ENCODE peak calls at places on chromosome 11, in eight cellular contexts. F is A549, U is tibial nerve, N is K562, J is stomach, L is sigmoid colon, Y is transverse colon, O is upper lobe of left lung. T is an unnamed sample.

GRCh38 chr11:65776196-65776595 is 4.6 kb downstream of the AP5B1 start:
- DNase-seq in J (peak; percentile 29), O (peak; percentile 24), U (peak; percentile 5), Y (no peak), F (no peak), L (peak; percentile 63), N (no peak), T (no peak)

GRCh38 chr11:31943056-31943780 is 132.1 kb upstream of the PAX6 start:
- DNase-seq in N (no peak), O (no peak), J (no peak), U (no peak), F (no peak), L (no peak), Y (no peak), T (no peak)

GRCh38 chr11:1838077-1838425 is 730 bp upstream of the TNNI2 start:
- DNase-seq in L (no peak), U (no peak), N (no peak), Y (no peak), F (no peak), O (peak; percentile 83), J (no peak), T (no peak)

GRCh38 chr11:22192289-22192641 is 620 bp upstream of the ANO5 start:
- DNase-seq in L (no peak), F (peak; percentile 60), O (no peak), J (peak; percentile 25), N (peak; percentile 21), U (no peak), Y (peak; percentile 43), T (no peak)

GRCh38 chr11:78851883-78852586 is 277.4 kb upstream of the NARS2 start:
- DNase-seq in O (no peak), F (no peak), J (no peak), N (no peak), Y (peak; percentile 13), U (no peak), L (no peak), T (no peak)

GRCh38 chr11:129973068-129973467 is 29.6 kb downstream of the PRDM10 start:
- DNase-seq in N (no peak), J (no peak), Y (no peak), F (no peak), U (no peak), O (no peak), L (no peak), T (no peak)

GRCh38 chr11:72848846-72849466 is 34.7 kb downstream of the ATG16L2 start:
- DNase-seq in O (no peak), F (peak; percentile 50), L (no peak), U (peak; percentile 64), J (no peak), N (peak; percentile 58), Y (no peak), T (peak; percentile 37)

GRCh38 chr11:1235615-1236315 is 12.9 kb downstream of the MUC5B start:
- DNase-seq in N (no peak), L (peak; percentile 56), Y (peak; percentile 5), O (no peak), U (no peak), F (no peak), J (no peak), T (peak; percentile 6)

GRCh38 chr11:63939351-63939920 is 634 bp downstream of the NAA40 start:
- DNase-seq in O (peak; percentile 80), L (no peak), N (peak; percentile 44), J (no peak), Y (peak; percentile 26), U (no peak), F (no peak), T (no peak)

GRCh38 chr11:64283092-64283491 is 1.4 kb downstream of the BAD start:
- DNase-seq in Y (no peak), U (no peak), F (no peak), O (no peak), N (no peak), L (no peak), J (no peak), T (no peak)

GRCh38 chr11:45022294-45023064 is 71.8 kb upstream of the TP53I11 start:
- DNase-seq in F (no peak), O (no peak), N (no peak), L (no peak), Y (no peak), U (peak; percentile 6), J (no peak), T (no peak)

GRCh38 chr11:126815111-126815510 is 185.5 kb downstream of the KIRREL3 start:
- DNase-seq in O (no peak), N (no peak), U (no peak), Y (no peak), L (no peak), J (no peak), F (no peak), T (no peak)

GRCh38 chr11:15657264-15657663 is 542.5 kb downstream of the INSC start:
- DNase-seq in F (no peak), O (no peak), Y (no peak), J (no peak), N (no peak), L (no peak), U (no peak), T (no peak)

GRCh38 chr11:19374189-19374588 is 133.4 kb upstream of the E2F8 start:
- DNase-seq in J (no peak), L (no peak), N (no peak), F (peak; percentile 70), O (no peak), Y (no peak), U (no peak), T (no peak)

GRCh38 chr11:116539211-116539610 is 233.6 kb downstream of the BUD13 start:
- DNase-seq in Y (no peak), J (no peak), U (no peak), F (no peak), L (peak; percentile 32), O (peak; percentile 29), N (no peak), T (no peak)

GRCh38 chr11:120680322-120680721 is 168.8 kb downstream of the GRIK4 start:
- DNase-seq in U (no peak), J (no peak), N (no peak), Y (no peak), L (no peak), F (no peak), O (no peak), T (no peak)

GRCh38 chr11:65500262-65501004 is 1.6 kb downstream of the MALAT1 start:
- DNase-seq in Y (peak; percentile 44), L (peak; percentile 78), F (peak; percentile 69), O (no peak), N (peak; percentile 71), J (no peak), U (peak; percentile 63), T (peak; percentile 57)

DNA sequence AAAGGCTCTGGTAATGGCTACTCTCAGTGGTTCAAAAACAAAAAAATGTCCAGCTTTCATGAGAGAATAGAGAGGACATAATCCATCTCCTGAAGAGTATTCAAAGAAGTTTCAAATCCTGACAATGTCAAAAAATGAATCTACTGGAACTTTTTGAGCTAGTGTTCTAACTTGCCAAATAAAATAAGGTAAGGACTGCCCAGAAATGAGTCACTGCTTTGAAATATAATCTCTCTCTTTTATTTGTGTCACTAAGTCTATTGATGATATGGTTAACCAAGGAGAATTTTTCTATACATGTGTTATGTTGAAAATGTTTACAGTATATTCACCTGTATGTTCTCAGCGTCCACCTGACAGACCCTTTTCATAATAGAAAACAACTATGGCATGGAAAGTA is 3.4 kb downstream of the GUCY1A2 start:
- DNase-seq in J (no peak), O (no peak), N (no peak), L (no peak), F (no peak), Y (no peak), U (no peak), T (no peak)
- TF ChIP-seq EP300 in J (no peak), O (no peak), N (no peak), L (no peak), F (no peak), Y (no peak), U (no peak), T (no peak)

DNA sequence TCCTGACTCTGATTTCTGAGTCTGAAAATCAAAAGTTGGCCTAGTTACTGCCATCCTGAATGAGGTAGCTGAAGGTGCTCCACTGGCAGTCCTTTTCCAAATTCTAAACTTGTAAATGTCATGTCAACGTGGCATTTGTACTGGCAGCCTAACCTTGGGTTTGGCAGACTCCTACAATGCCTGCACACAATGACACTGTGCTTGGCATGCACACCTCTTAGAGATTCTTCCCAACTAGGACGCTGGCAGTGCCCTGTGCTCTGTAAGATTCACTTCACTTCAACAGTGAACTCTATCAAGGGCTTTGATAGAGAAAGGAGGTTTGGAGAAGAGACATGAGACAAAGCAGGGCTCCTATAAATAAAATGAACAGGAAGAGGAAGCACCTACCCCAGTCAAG is 21.9 kb upstream of the PPP2R1B start:
- DNase-seq in U (no peak), F (no peak), L (no peak), O (no peak), J (no peak), N (no peak), Y (no peak), T (no peak)
- TF ChIP-seq EP300 in U (no peak), F (no peak), L (no peak), O (no peak), J (no peak), N (no peak), Y (no peak), T (no peak)

DNA sequence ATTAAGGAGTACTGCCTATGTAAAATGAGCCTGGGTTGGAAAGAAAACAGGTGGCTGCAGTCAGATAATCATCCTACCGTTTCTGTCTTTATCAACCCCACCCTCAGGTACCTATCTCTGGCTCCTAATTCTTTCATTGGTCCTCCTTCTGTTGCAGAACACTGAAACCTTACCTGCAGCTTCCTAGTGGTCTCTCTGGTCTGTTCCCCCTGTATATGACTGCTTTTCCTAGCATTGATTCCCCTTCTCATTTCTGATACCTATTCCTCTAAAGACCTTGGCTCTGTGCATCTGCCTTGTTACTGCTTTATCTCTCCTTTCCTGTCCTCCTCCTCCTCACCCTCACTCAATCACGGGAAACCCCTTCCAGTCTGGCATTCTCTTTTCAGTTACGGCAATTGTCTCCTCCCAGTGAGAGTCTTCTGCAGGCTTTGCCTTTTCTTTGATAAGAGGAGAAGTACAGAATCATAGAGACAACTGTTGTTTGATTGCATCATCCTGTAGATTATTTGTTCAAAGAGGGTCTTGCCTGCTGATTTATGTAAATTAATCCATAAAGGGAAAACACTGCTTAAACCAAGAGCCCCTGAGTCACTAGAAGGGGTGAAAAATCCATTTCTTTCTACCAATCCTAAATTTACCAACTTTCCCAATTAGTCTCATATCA is 301.2 kb downstream of the AASDHPPT start:
- DNase-seq in Y (no peak), O (no peak), F (no peak), U (no peak), L (no peak), J (no peak), N (no peak), T (no peak)
- TF ChIP-seq EP300 in Y (no peak), O (no peak), F (no peak), U (no peak), L (no peak), J (no peak), N (no peak), T (no peak)

DNA sequence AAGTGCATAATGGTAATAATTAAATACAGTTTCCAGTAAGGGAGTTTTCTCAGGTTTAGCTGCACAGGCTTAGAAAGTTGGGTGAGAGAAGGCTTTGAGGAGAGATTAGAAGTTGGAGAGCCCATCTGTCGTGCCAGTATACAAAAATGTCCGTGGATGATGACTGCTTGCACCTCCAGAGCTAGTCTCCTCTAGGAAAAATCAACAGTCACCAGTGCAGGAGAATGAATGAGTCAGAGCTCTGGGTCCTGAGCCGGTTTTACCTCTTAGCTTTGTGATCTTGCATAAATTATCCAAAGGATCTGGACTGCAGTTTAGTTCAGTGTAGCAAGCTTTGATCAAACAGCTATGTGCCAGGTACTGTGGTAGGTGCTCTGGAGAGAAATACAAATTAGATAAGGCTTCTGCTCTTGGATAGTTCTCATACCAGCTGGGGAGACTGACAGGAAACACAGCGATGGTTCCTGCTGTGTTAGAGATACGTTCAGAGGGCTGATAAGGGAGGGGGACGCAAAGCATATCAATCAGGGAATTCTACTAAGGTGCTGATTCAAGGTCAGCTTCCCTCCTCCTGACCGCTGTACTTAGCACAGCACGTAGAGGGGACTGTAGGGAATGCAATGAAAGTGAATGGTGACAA is 125.9 kb downstream of the TEAD1 start:
- DNase-seq in F (peak; percentile 58), N (peak; percentile 65), J (peak; percentile 63), Y (peak; percentile 30), O (no peak), L (no peak), U (no peak), T (no peak)
- TF ChIP-seq EP300 in F (no peak), N (no peak), J (no peak), Y (no peak), O (no peak), L (no peak), U (no peak), T (no peak)

T was measured in ovary.